ENCODE peak calls at places on chromosomes 7 and 10, in six cellular contexts. Q is islet precursor cell, P is memory B cell, S is neural crest cell, H is Calu3, R is CD14-positive monocyte. D is an unnamed sample.

GRCh38 chr10:92290076-92290836 is 622 bp downstream of the CPEB3 start:
- DNase-seq in Q (no peak), P (no peak), S (no peak), H (peak), R (no peak), D (peak)

GRCh38 chr7:15921576-15921975 is 235.1 kb upstream of the MEOX2 start:
- DNase-seq in Q (no peak), P (no peak), S (no peak), H (no peak), R (no peak), D (no peak)

GRCh38 chr7:13279854-13280435 is 592.5 kb downstream of the ARL4A start:
- DNase-seq in Q (no peak), P (no peak), S (no peak), H (no peak), R (no peak), D (peak)

GRCh38 chr7:104111294-104111693 is 96.5 kb downstream of the ORC5 start:
- DNase-seq in Q (no peak), P (no peak), S (no peak), H (no peak), R (no peak), D (no peak)

GRCh38 chr7:132618271-132618955 is 42.1 kb upstream of the PLXNA4 start:
- DNase-seq in Q (peak), P (no peak), S (no peak), H (no peak), R (no peak), D (no peak)

GRCh38 chr7:134254311-134254710 is 62.4 kb downstream of the SLC35B4 start:
- DNase-seq in Q (no peak), P (no peak), S (no peak), H (no peak), R (no peak), D (peak)

GRCh38 chr7:98210513-98211220 is 572 bp upstream of the BHLHA15 start:
- DNase-seq in Q (peak), P (no peak), S (no peak), H (no peak), R (peak), D (peak)

GRCh38 chr10:88743999-88744398 is 15.8 kb upstream of the LIPN start:
- DNase-seq in Q (peak), P (no peak), S (no peak), H (peak), R (no peak), D (no peak)

GRCh38 chr10:112813866-112814596 is 136.0 kb upstream of the TCF7L2 start:
- DNase-seq in Q (no peak), P (no peak), S (no peak), H (no peak), R (no peak), D (no peak)

GRCh38 chr7:5528071-5528814 is 104.6 kb upstream of the TNRC18 start:
- DNase-seq in Q (no peak), P (peak), S (no peak), H (peak), R (no peak), D (peak)

GRCh38 chr7:132899-133298 is 59.5 kb upstream of the FAM20C start:
- DNase-seq in Q (no peak), P (no peak), S (no peak), H (no peak), R (no peak), D (no peak)

GRCh38 chr7:33707427-33707826 is 197.9 kb upstream of the BMPER start:
- DNase-seq in Q (no peak), P (no peak), S (no peak), H (no peak), R (no peak), D (no peak)

GRCh38 chr10:99658622-99659030 is 683 bp upstream of the ENTPD7 start:
- DNase-seq in Q (peak), P (peak), S (peak), H (no peak), R (peak), D (peak)

GRCh38 chr7:18317956-18318355 is 177.6 kb upstream of the HDAC9 start:
- DNase-seq in Q (no peak), P (no peak), S (no peak), H (no peak), R (no peak), D (no peak)

GRCh38 chr10:111128331-111129167 is 51.7 kb downstream of the ADRA2A start:
- DNase-seq in Q (peak), P (no peak), S (no peak), H (peak), R (peak), D (no peak)

GRCh38 chr7:93799750-93800357 is 90.7 kb downstream of the TFPI2 start:
- DNase-seq in Q (no peak), P (no peak), S (no peak), H (no peak), R (no peak), D (peak)

GRCh38 chr10:124878457-124878739 is 63.5 kb upstream of the ZRANB1 start:
- DNase-seq in Q (no peak), P (no peak), S (no peak), H (no peak), R (no peak), D (no peak)

GRCh38 chr10:86684305-86684704 is 16.0 kb downstream of the LDB3 start:
- DNase-seq in Q (peak), P (no peak), S (peak), H (peak), R (no peak), D (no peak)

GRCh38 chr7:791481-791880 is 40.8 kb upstream of the SUN1 start:
- DNase-seq in Q (no peak), P (no peak), S (no peak), H (no peak), R (no peak), D (no peak)

GRCh38 chr10:21524526-21525366 is 736 bp downstream of the SKIDA1 start:
- DNase-seq in Q (peak), P (no peak), S (no peak), H (no peak), R (no peak), D (peak)

GRCh38 chr7:91824201-91824600 is 56.3 kb downstream of the MTERF1 start:
- DNase-seq in Q (no peak), P (no peak), S (no peak), H (no peak), R (no peak), D (no peak)

GRCh38 chr10:47058303-47058702 is 147.1 kb downstream of the PTPN20 start:
- DNase-seq in Q (no peak), P (no peak), S (no peak), H (no peak), R (no peak), D (no peak)

GRCh38 chr7:134905375-134905774 is 80.9 kb upstream of the AGBL3 start:
- DNase-seq in Q (no peak), P (no peak), S (no peak), H (no peak), R (no peak), D (peak)

GRCh38 chr7:110831450-110831849 is 259.5 kb upstream of the LRRN3 start:
- DNase-seq in Q (no peak), P (no peak), S (no peak), H (no peak), R (no peak), D (no peak)

GRCh38 chr7:123573896-123574467 is 16.4 kb upstream of the NDUFA5 start:
- DNase-seq in Q (no peak), P (no peak), S (no peak), H (no peak), R (no peak), D (peak)

GRCh38 chr7:87858427-87859100 is 17.6 kb downstream of the SLC25A40 start:
- DNase-seq in Q (no peak), P (no peak), S (no peak), H (no peak), R (no peak), D (peak)

GRCh38 chr7:153381275-153382119 is 621.9 kb downstream of the ACTR3B start:
- DNase-seq in Q (peak), P (no peak), S (no peak), H (no peak), R (no peak), D (no peak)

GRCh38 chr7:101792051-101792651 is 25.3 kb upstream of the CUX1 start:
- DNase-seq in Q (peak), P (no peak), S (no peak), H (no peak), R (no peak), D (peak)

GRCh38 chr10:122981066-122981464 is 864 bp downstream of the PSTK start:
- DNase-seq in Q (no peak), P (no peak), S (no peak), H (peak), R (no peak), D (peak)

GRCh38 chr10:79115302-79115701 is 46.5 kb downstream of the ZMIZ1 start:
- DNase-seq in Q (no peak), P (no peak), S (no peak), H (no peak), R (no peak), D (no peak)

GRCh38 chr10:19749185-19749729 is 67.0 kb upstream of the PLXDC2 start:
- DNase-seq in Q (no peak), P (no peak), S (no peak), H (no peak), R (no peak), D (peak)

GRCh38 chr7:99677013-99677412 is 2.8 kb downstream of the CYP3A5 start:
- DNase-seq in Q (no peak), P (no peak), S (no peak), H (no peak), R (no peak), D (no peak)